ENCODE peak calls at places on chromosome 9, in six cellular contexts. A is HepG2, Y is H1, V is K562, F is GM12878, W is SK-N-SH. R is an unnamed sample.

GRCh38 chr9:13863112-13863511 is 450.8 kb downstream of the NFIB start:
- DNase-seq in A (no peak), Y (no peak), V (no peak), F (no peak), W (no peak), R (no peak)

GRCh38 chr9:69086312-69086711 is 50.8 kb downstream of the FXN start:
- DNase-seq in A (peak; percentile 15), Y (no peak), V (no peak), F (no peak), W (no peak), R (no peak)

GRCh38 chr9:1083325-1083913 is 33.3 kb downstream of the DMRT2 start:
- DNase-seq in A (no peak), Y (peak; percentile 2), V (no peak), F (no peak), W (peak; percentile 4), R (peak; percentile 15)

GRCh38 chr9:8732367-8733075 is 932.9 kb upstream of the DMAC1 start:
- DNase-seq in A (no peak), Y (no peak), V (no peak), F (no peak), W (no peak), R (no peak)

GRCh38 chr9:110869931-110870330 is 168.3 kb downstream of the LPAR1 start:
- DNase-seq in A (no peak), Y (no peak), V (no peak), F (no peak), W (no peak), R (no peak)

GRCh38 chr9:124897570-124898460 is 35.9 kb downstream of the ARPC5L start:
- DNase-seq in A (peak; percentile 91), Y (no peak), V (no peak), F (no peak), W (no peak), R (no peak)

GRCh38 chr9:120841930-120842684 is 615 bp downstream of the PSMD5 start:
- DNase-seq in A (no peak), Y (no peak), V (no peak), F (no peak), W (no peak), R (peak; percentile 16)

GRCh38 chr9:63859475-63860215 is 1425.4 kb downstream of the FOXD4L5 start:
- DNase-seq in A (peak; percentile 49), Y (no peak), V (peak; percentile 58), F (no peak), W (peak; percentile 86), R (peak; percentile 30)

GRCh38 chr9:4380406-4380805 is 80.5 kb upstream of the GLIS3 start:
- DNase-seq in A (no peak), Y (no peak), V (no peak), F (no peak), W (no peak), R (no peak)

GRCh38 chr9:23769307-23769935 is 56.6 kb downstream of the ELAVL2 start:
- DNase-seq in A (no peak), Y (no peak), V (no peak), F (no peak), W (no peak), R (no peak)

GRCh38 chr9:113168809-113169208 is 18.0 kb downstream of the SLC31A2 start:
- DNase-seq in A (no peak), Y (no peak), V (no peak), F (no peak), W (no peak), R (no peak)

GRCh38 chr9:91047993-91048607 is 246.5 kb downstream of the SYK start:
- DNase-seq in A (no peak), Y (no peak), V (no peak), F (no peak), W (no peak), R (no peak)

GRCh38 chr9:32161720-32162119 is 222.7 kb upstream of the ACO1 start:
- DNase-seq in A (no peak), Y (no peak), V (no peak), F (no peak), W (no peak), R (no peak)
- TF ChIP-seq MAX in A (no peak), Y (no peak), V (no peak), F (no peak), W (no peak), R (no peak)

GRCh38 chr9:123111427-123111826 is 78.0 kb downstream of the GPR21 start:
- DNase-seq in A (no peak), Y (no peak), V (no peak), F (no peak), W (no peak), R (no peak)
- TF ChIP-seq RFX5 in A (no peak), Y (no peak), V (no peak), F (no peak), W (no peak), R (no peak)

GRCh38 chr9:128115187-128116103 is 12.1 kb downstream of the PTGES2 start:
- DNase-seq in A (peak; percentile 83), Y (no peak), V (peak; percentile 98), F (no peak), W (no peak), R (no peak)
- TF ChIP-seq EP300 in A (no peak), Y (no peak), V (peak; percentile 95), F (no peak), W (no peak), R (no peak)

GRCh38 chr9:99867968-99868367 is 38.5 kb upstream of the STX17 start:
- DNase-seq in A (no peak), Y (no peak), V (no peak), F (no peak), W (no peak), R (no peak)
- TF ChIP-seq MAX in A (no peak), Y (no peak), V (no peak), F (no peak), W (no peak), R (no peak)